ENCODE peak calls at places on chromosomes 3 and 15, in nine cellular contexts. One of them, this sample, is unnamed.
A peak's percentile ranks its signal among the peaks of the same experiment; 100 is the strongest.

GRCh38 chr15:47846911-47847310 is 129.6 kb downstream of the SEMA6D start:
- DNase-seq in breast epithelium: no peak
- DNase-seq in hippocampal formation: no peak
- DNase-seq in stimulated activated naive CD8-positive, alpha-beta T cell treated with anti-CD3 and anti-CD28 coated beads, Interleukin-15, amount 100 ng/mL, for 72 hours: no peak
- DNase-seq in activated CD4-positive, alpha-beta memory T cell treated with anti-CD3 and anti-CD28 coated beads, Interleukin-2, amount 10 ng/mL, durations not matched to agents 7 days and 5 days: no peak
- DNase-seq in islet precursor cell: no peak
- DNase-seq in fibroblast of the conjunctiva: no peak
- DNase-seq in AG09319: no peak
- DNase-seq in H1: no peak
- DNase-seq in this sample: no peak

GRCh38 chr3:156630773-156631093 is 43.7 kb upstream of the TIPARP start:
- DNase-seq in breast epithelium: no peak
- DNase-seq in hippocampal formation: no peak
- DNase-seq in stimulated activated naive CD8-positive, alpha-beta T cell treated with anti-CD3 and anti-CD28 coated beads, Interleukin-15, amount 100 ng/mL, for 72 hours: no peak
- DNase-seq in activated CD4-positive, alpha-beta memory T cell treated with anti-CD3 and anti-CD28 coated beads, Interleukin-2, amount 10 ng/mL, durations not matched to agents 7 days and 5 days: no peak
- DNase-seq in islet precursor cell: no peak
- DNase-seq in fibroblast of the conjunctiva: no peak
- DNase-seq in AG09319: no peak
- DNase-seq in H1: no peak
- DNase-seq in this sample: no peak

GRCh38 chr3:123075359-123075758 is 8.5 kb downstream of the PDIA5 start:
- DNase-seq in breast epithelium: no peak
- DNase-seq in hippocampal formation: no peak
- DNase-seq in stimulated activated naive CD8-positive, alpha-beta T cell treated with anti-CD3 and anti-CD28 coated beads, Interleukin-15, amount 100 ng/mL, for 72 hours: no peak
- DNase-seq in activated CD4-positive, alpha-beta memory T cell treated with anti-CD3 and anti-CD28 coated beads, Interleukin-2, amount 10 ng/mL, durations not matched to agents 7 days and 5 days: no peak
- DNase-seq in islet precursor cell: peak; percentile 68
- DNase-seq in fibroblast of the conjunctiva: no peak
- DNase-seq in AG09319: no peak
- DNase-seq in H1: no peak
- DNase-seq in this sample: no peak

GRCh38 chr15:99101501-99101900 is 3.4 kb upstream of the SYNM start:
- DNase-seq in breast epithelium: no peak
- DNase-seq in hippocampal formation: no peak
- DNase-seq in stimulated activated naive CD8-positive, alpha-beta T cell treated with anti-CD3 and anti-CD28 coated beads, Interleukin-15, amount 100 ng/mL, for 72 hours: no peak
- DNase-seq in activated CD4-positive, alpha-beta memory T cell treated with anti-CD3 and anti-CD28 coated beads, Interleukin-2, amount 10 ng/mL, durations not matched to agents 7 days and 5 days: peak; percentile 12
- DNase-seq in islet precursor cell: peak; percentile 21
- DNase-seq in fibroblast of the conjunctiva: no peak
- DNase-seq in AG09319: no peak
- DNase-seq in H1: no peak
- DNase-seq in this sample: no peak

GRCh38 chr3:77539677-77540076 is 499.8 kb downstream of the ROBO2 start:
- DNase-seq in breast epithelium: no peak
- DNase-seq in hippocampal formation: no peak
- DNase-seq in stimulated activated naive CD8-positive, alpha-beta T cell treated with anti-CD3 and anti-CD28 coated beads, Interleukin-15, amount 100 ng/mL, for 72 hours: no peak
- DNase-seq in activated CD4-positive, alpha-beta memory T cell treated with anti-CD3 and anti-CD28 coated beads, Interleukin-2, amount 10 ng/mL, durations not matched to agents 7 days and 5 days: no peak
- DNase-seq in islet precursor cell: no peak
- DNase-seq in fibroblast of the conjunctiva: no peak
- DNase-seq in AG09319: no peak
- DNase-seq in H1: no peak
- DNase-seq in this sample: no peak

GRCh38 chr3:171156455-171157005 is 130.0 kb upstream of the SLC2A2 start:
- DNase-seq in breast epithelium: no peak
- DNase-seq in hippocampal formation: no peak
- DNase-seq in stimulated activated naive CD8-positive, alpha-beta T cell treated with anti-CD3 and anti-CD28 coated beads, Interleukin-15, amount 100 ng/mL, for 72 hours: no peak
- DNase-seq in activated CD4-positive, alpha-beta memory T cell treated with anti-CD3 and anti-CD28 coated beads, Interleukin-2, amount 10 ng/mL, durations not matched to agents 7 days and 5 days: no peak
- DNase-seq in islet precursor cell: peak; percentile 57
- DNase-seq in fibroblast of the conjunctiva: no peak
- DNase-seq in AG09319: no peak
- DNase-seq in H1: no peak
- DNase-seq in this sample: no peak

GRCh38 chr15:68612979-68613740 is 34.4 kb downstream of the CORO2B start:
- DNase-seq in breast epithelium: no peak
- DNase-seq in hippocampal formation: no peak
- DNase-seq in stimulated activated naive CD8-positive, alpha-beta T cell treated with anti-CD3 and anti-CD28 coated beads, Interleukin-15, amount 100 ng/mL, for 72 hours: no peak
- DNase-seq in activated CD4-positive, alpha-beta memory T cell treated with anti-CD3 and anti-CD28 coated beads, Interleukin-2, amount 10 ng/mL, durations not matched to agents 7 days and 5 days: no peak
- DNase-seq in islet precursor cell: no peak
- DNase-seq in fibroblast of the conjunctiva: no peak
- DNase-seq in AG09319: no peak
- DNase-seq in H1: no peak
- DNase-seq in this sample: no peak

GRCh38 chr15:100438570-100438969 is 90.2 kb downstream of the CERS3 start:
- DNase-seq in breast epithelium: no peak
- DNase-seq in hippocampal formation: peak; percentile 10
- DNase-seq in stimulated activated naive CD8-positive, alpha-beta T cell treated with anti-CD3 and anti-CD28 coated beads, Interleukin-15, amount 100 ng/mL, for 72 hours: peak; percentile 16
- DNase-seq in activated CD4-positive, alpha-beta memory T cell treated with anti-CD3 and anti-CD28 coated beads, Interleukin-2, amount 10 ng/mL, durations not matched to agents 7 days and 5 days: no peak
- DNase-seq in islet precursor cell: no peak
- DNase-seq in fibroblast of the conjunctiva: no peak
- DNase-seq in AG09319: no peak
- DNase-seq in H1: no peak
- DNase-seq in this sample: peak; percentile 21

GRCh38 chr3:107882881-107883280 is 207.9 kb downstream of the CD47 start:
- DNase-seq in breast epithelium: no peak
- DNase-seq in hippocampal formation: no peak
- DNase-seq in stimulated activated naive CD8-positive, alpha-beta T cell treated with anti-CD3 and anti-CD28 coated beads, Interleukin-15, amount 100 ng/mL, for 72 hours: no peak
- DNase-seq in activated CD4-positive, alpha-beta memory T cell treated with anti-CD3 and anti-CD28 coated beads, Interleukin-2, amount 10 ng/mL, durations not matched to agents 7 days and 5 days: no peak
- DNase-seq in islet precursor cell: no peak
- DNase-seq in fibroblast of the conjunctiva: no peak
- DNase-seq in AG09319: no peak
- DNase-seq in H1: no peak
- DNase-seq in this sample: no peak

GRCh38 chr15:29822100-29822684 is at the start of gene TJP1:
- DNase-seq in breast epithelium: peak; percentile 66
- DNase-seq in hippocampal formation: peak; percentile 49
- DNase-seq in stimulated activated naive CD8-positive, alpha-beta T cell treated with anti-CD3 and anti-CD28 coated beads, Interleukin-15, amount 100 ng/mL, for 72 hours: no peak
- DNase-seq in activated CD4-positive, alpha-beta memory T cell treated with anti-CD3 and anti-CD28 coated beads, Interleukin-2, amount 10 ng/mL, durations not matched to agents 7 days and 5 days: no peak
- DNase-seq in islet precursor cell: peak; percentile 91
- DNase-seq in fibroblast of the conjunctiva: peak; percentile 37
- DNase-seq in AG09319: peak; percentile 39
- DNase-seq in H1: peak; percentile 86
- DNase-seq in this sample: peak; percentile 73

GRCh38 chr3:177960722-177961121 is 575.5 kb upstream of the KCNMB2 start:
- DNase-seq in breast epithelium: no peak
- DNase-seq in hippocampal formation: no peak
- DNase-seq in stimulated activated naive CD8-positive, alpha-beta T cell treated with anti-CD3 and anti-CD28 coated beads, Interleukin-15, amount 100 ng/mL, for 72 hours: no peak
- DNase-seq in activated CD4-positive, alpha-beta memory T cell treated with anti-CD3 and anti-CD28 coated beads, Interleukin-2, amount 10 ng/mL, durations not matched to agents 7 days and 5 days: no peak
- DNase-seq in islet precursor cell: no peak
- DNase-seq in fibroblast of the conjunctiva: no peak
- DNase-seq in AG09319: no peak
- DNase-seq in H1: no peak
- DNase-seq in this sample: no peak

GRCh38 chr15:52114256-52114655 is 1.7 kb upstream of the BCL2L10 start:
- DNase-seq in breast epithelium: no peak
- DNase-seq in hippocampal formation: no peak
- DNase-seq in stimulated activated naive CD8-positive, alpha-beta T cell treated with anti-CD3 and anti-CD28 coated beads, Interleukin-15, amount 100 ng/mL, for 72 hours: no peak
- DNase-seq in activated CD4-positive, alpha-beta memory T cell treated with anti-CD3 and anti-CD28 coated beads, Interleukin-2, amount 10 ng/mL, durations not matched to agents 7 days and 5 days: no peak
- DNase-seq in islet precursor cell: peak; percentile 10
- DNase-seq in fibroblast of the conjunctiva: no peak
- DNase-seq in AG09319: no peak
- DNase-seq in H1: no peak
- DNase-seq in this sample: no peak

GRCh38 chr3:3783155-3783554 is 16.1 kb upstream of the LRRN1 start:
- DNase-seq in breast epithelium: no peak
- DNase-seq in hippocampal formation: no peak
- DNase-seq in stimulated activated naive CD8-positive, alpha-beta T cell treated with anti-CD3 and anti-CD28 coated beads, Interleukin-15, amount 100 ng/mL, for 72 hours: no peak
- DNase-seq in activated CD4-positive, alpha-beta memory T cell treated with anti-CD3 and anti-CD28 coated beads, Interleukin-2, amount 10 ng/mL, durations not matched to agents 7 days and 5 days: no peak
- DNase-seq in islet precursor cell: no peak
- DNase-seq in fibroblast of the conjunctiva: no peak
- DNase-seq in AG09319: no peak
- DNase-seq in H1: no peak
- DNase-seq in this sample: no peak

GRCh38 chr15:92898988-92899909 is 875 bp upstream of the CHD2 start:
- DNase-seq in breast epithelium: no peak
- DNase-seq in hippocampal formation: no peak
- DNase-seq in stimulated activated naive CD8-positive, alpha-beta T cell treated with anti-CD3 and anti-CD28 coated beads, Interleukin-15, amount 100 ng/mL, for 72 hours: no peak
- DNase-seq in activated CD4-positive, alpha-beta memory T cell treated with anti-CD3 and anti-CD28 coated beads, Interleukin-2, amount 10 ng/mL, durations not matched to agents 7 days and 5 days: no peak
- DNase-seq in islet precursor cell: no peak
- DNase-seq in fibroblast of the conjunctiva: no peak
- DNase-seq in AG09319: no peak
- DNase-seq in H1: no peak
- DNase-seq in this sample: no peak

GRCh38 chr3:158465074-158465473 is 105.9 kb upstream of the MLF1 start:
- DNase-seq in breast epithelium: no peak
- DNase-seq in hippocampal formation: no peak
- DNase-seq in stimulated activated naive CD8-positive, alpha-beta T cell treated with anti-CD3 and anti-CD28 coated beads, Interleukin-15, amount 100 ng/mL, for 72 hours: no peak
- DNase-seq in activated CD4-positive, alpha-beta memory T cell treated with anti-CD3 and anti-CD28 coated beads, Interleukin-2, amount 10 ng/mL, durations not matched to agents 7 days and 5 days: no peak
- DNase-seq in islet precursor cell: no peak
- DNase-seq in fibroblast of the conjunctiva: no peak
- DNase-seq in AG09319: no peak
- DNase-seq in H1: no peak
- DNase-seq in this sample: no peak

GRCh38 chr15:82549199-82549665 is 9.0 kb upstream of the RPS17 start:
- DNase-seq in breast epithelium: no peak
- DNase-seq in hippocampal formation: no peak
- DNase-seq in stimulated activated naive CD8-positive, alpha-beta T cell treated with anti-CD3 and anti-CD28 coated beads, Interleukin-15, amount 100 ng/mL, for 72 hours: no peak
- DNase-seq in activated CD4-positive, alpha-beta memory T cell treated with anti-CD3 and anti-CD28 coated beads, Interleukin-2, amount 10 ng/mL, durations not matched to agents 7 days and 5 days: no peak
- DNase-seq in islet precursor cell: peak; percentile 28
- DNase-seq in fibroblast of the conjunctiva: no peak
- DNase-seq in AG09319: no peak
- DNase-seq in H1: no peak
- DNase-seq in this sample: no peak

GRCh38 chr3:17140670-17141505 is 256.1 kb downstream of the PLCL2 start:
- DNase-seq in breast epithelium: no peak
- DNase-seq in hippocampal formation: no peak
- DNase-seq in stimulated activated naive CD8-positive, alpha-beta T cell treated with anti-CD3 and anti-CD28 coated beads, Interleukin-15, amount 100 ng/mL, for 72 hours: no peak
- DNase-seq in activated CD4-positive, alpha-beta memory T cell treated with anti-CD3 and anti-CD28 coated beads, Interleukin-2, amount 10 ng/mL, durations not matched to agents 7 days and 5 days: no peak
- DNase-seq in islet precursor cell: no peak
- DNase-seq in fibroblast of the conjunctiva: peak; percentile 8
- DNase-seq in AG09319: peak; percentile 7
- DNase-seq in H1: no peak
- DNase-seq in this sample: no peak

GRCh38 chr15:34318277-34319079 is 19.1 kb downstream of the SLC12A6 start:
- DNase-seq in breast epithelium: peak; percentile 64
- DNase-seq in hippocampal formation: no peak
- DNase-seq in stimulated activated naive CD8-positive, alpha-beta T cell treated with anti-CD3 and anti-CD28 coated beads, Interleukin-15, amount 100 ng/mL, for 72 hours: no peak
- DNase-seq in activated CD4-positive, alpha-beta memory T cell treated with anti-CD3 and anti-CD28 coated beads, Interleukin-2, amount 10 ng/mL, durations not matched to agents 7 days and 5 days: no peak
- DNase-seq in islet precursor cell: peak; percentile 83
- DNase-seq in fibroblast of the conjunctiva: peak; percentile 32
- DNase-seq in AG09319: peak; percentile 15
- DNase-seq in H1: peak; percentile 51
- DNase-seq in this sample: no peak

GRCh38 chr3:17412950-17413530 is 329.4 kb downstream of the TBC1D5 start:
- DNase-seq in breast epithelium: no peak
- DNase-seq in hippocampal formation: peak; percentile 27
- DNase-seq in stimulated activated naive CD8-positive, alpha-beta T cell treated with anti-CD3 and anti-CD28 coated beads, Interleukin-15, amount 100 ng/mL, for 72 hours: peak; percentile 10
- DNase-seq in activated CD4-positive, alpha-beta memory T cell treated with anti-CD3 and anti-CD28 coated beads, Interleukin-2, amount 10 ng/mL, durations not matched to agents 7 days and 5 days: no peak
- DNase-seq in islet precursor cell: no peak
- DNase-seq in fibroblast of the conjunctiva: peak; percentile 46
- DNase-seq in AG09319: peak; percentile 29
- DNase-seq in H1: no peak
- DNase-seq in this sample: no peak

GRCh38 chr3:37216597-37217097 is 42.3 kb upstream of the LRRFIP2 start:
- DNase-seq in breast epithelium: no peak
- DNase-seq in hippocampal formation: no peak
- DNase-seq in stimulated activated naive CD8-positive, alpha-beta T cell treated with anti-CD3 and anti-CD28 coated beads, Interleukin-15, amount 100 ng/mL, for 72 hours: no peak
- DNase-seq in activated CD4-positive, alpha-beta memory T cell treated with anti-CD3 and anti-CD28 coated beads, Interleukin-2, amount 10 ng/mL, durations not matched to agents 7 days and 5 days: no peak
- DNase-seq in islet precursor cell: no peak
- DNase-seq in fibroblast of the conjunctiva: no peak
- DNase-seq in AG09319: no peak
- DNase-seq in H1: no peak
- DNase-seq in this sample: no peak

GRCh38 chr3:66639794-66640356 is 139.1 kb upstream of the LRIG1 start:
- DNase-seq in breast epithelium: no peak
- DNase-seq in hippocampal formation: no peak
- DNase-seq in stimulated activated naive CD8-positive, alpha-beta T cell treated with anti-CD3 and anti-CD28 coated beads, Interleukin-15, amount 100 ng/mL, for 72 hours: no peak
- DNase-seq in activated CD4-positive, alpha-beta memory T cell treated with anti-CD3 and anti-CD28 coated beads, Interleukin-2, amount 10 ng/mL, durations not matched to agents 7 days and 5 days: no peak
- DNase-seq in islet precursor cell: no peak
- DNase-seq in fibroblast of the conjunctiva: no peak
- DNase-seq in AG09319: no peak
- DNase-seq in H1: no peak
- DNase-seq in this sample: no peak

GRCh38 chr3:77169844-77170243 is 129.9 kb downstream of the ROBO2 start:
- DNase-seq in breast epithelium: no peak
- DNase-seq in hippocampal formation: no peak
- DNase-seq in stimulated activated naive CD8-positive, alpha-beta T cell treated with anti-CD3 and anti-CD28 coated beads, Interleukin-15, amount 100 ng/mL, for 72 hours: no peak
- DNase-seq in activated CD4-positive, alpha-beta memory T cell treated with anti-CD3 and anti-CD28 coated beads, Interleukin-2, amount 10 ng/mL, durations not matched to agents 7 days and 5 days: no peak
- DNase-seq in islet precursor cell: no peak
- DNase-seq in fibroblast of the conjunctiva: no peak
- DNase-seq in AG09319: no peak
- DNase-seq in H1: no peak
- DNase-seq in this sample: no peak

GRCh38 chr3:10017636-10018292 is 8.5 kb upstream of the FANCD2 start:
- DNase-seq in breast epithelium: no peak
- DNase-seq in hippocampal formation: no peak
- DNase-seq in stimulated activated naive CD8-positive, alpha-beta T cell treated with anti-CD3 and anti-CD28 coated beads, Interleukin-15, amount 100 ng/mL, for 72 hours: peak; percentile 91
- DNase-seq in activated CD4-positive, alpha-beta memory T cell treated with anti-CD3 and anti-CD28 coated beads, Interleukin-2, amount 10 ng/mL, durations not matched to agents 7 days and 5 days: peak; percentile 65
- DNase-seq in islet precursor cell: no peak
- DNase-seq in fibroblast of the conjunctiva: no peak
- DNase-seq in AG09319: no peak
- DNase-seq in H1: no peak
- DNase-seq in this sample: no peak

GRCh38 chr15:101029971-101030661 is 111.0 kb downstream of the LRRK1 start:
- DNase-seq in breast epithelium: no peak
- DNase-seq in hippocampal formation: no peak
- DNase-seq in stimulated activated naive CD8-positive, alpha-beta T cell treated with anti-CD3 and anti-CD28 coated beads, Interleukin-15, amount 100 ng/mL, for 72 hours: no peak
- DNase-seq in activated CD4-positive, alpha-beta memory T cell treated with anti-CD3 and anti-CD28 coated beads, Interleukin-2, amount 10 ng/mL, durations not matched to agents 7 days and 5 days: peak; percentile 0
- DNase-seq in islet precursor cell: peak; percentile 46
- DNase-seq in fibroblast of the conjunctiva: no peak
- DNase-seq in AG09319: no peak
- DNase-seq in H1: no peak
- DNase-seq in this sample: no peak

GRCh38 chr3:28326458-28326926 is 22.0 kb upstream of the ZCWPW2 start:
- DNase-seq in breast epithelium: no peak
- DNase-seq in hippocampal formation: no peak
- DNase-seq in stimulated activated naive CD8-positive, alpha-beta T cell treated with anti-CD3 and anti-CD28 coated beads, Interleukin-15, amount 100 ng/mL, for 72 hours: peak; percentile 40
- DNase-seq in activated CD4-positive, alpha-beta memory T cell treated with anti-CD3 and anti-CD28 coated beads, Interleukin-2, amount 10 ng/mL, durations not matched to agents 7 days and 5 days: peak; percentile 60
- DNase-seq in islet precursor cell: no peak
- DNase-seq in fibroblast of the conjunctiva: no peak
- DNase-seq in AG09319: no peak
- DNase-seq in H1: no peak
- DNase-seq in this sample: no peak

GRCh38 chr15:87849181-87849580 is 407.4 kb downstream of the NTRK3 start:
- DNase-seq in breast epithelium: no peak
- DNase-seq in hippocampal formation: no peak
- DNase-seq in stimulated activated naive CD8-positive, alpha-beta T cell treated with anti-CD3 and anti-CD28 coated beads, Interleukin-15, amount 100 ng/mL, for 72 hours: no peak
- DNase-seq in activated CD4-positive, alpha-beta memory T cell treated with anti-CD3 and anti-CD28 coated beads, Interleukin-2, amount 10 ng/mL, durations not matched to agents 7 days and 5 days: no peak
- DNase-seq in islet precursor cell: no peak
- DNase-seq in fibroblast of the conjunctiva: no peak
- DNase-seq in AG09319: no peak
- DNase-seq in H1: no peak
- DNase-seq in this sample: no peak

GRCh38 chr3:129313983-129314756 is 35.5 kb downstream of the HMCES start:
- DNase-seq in breast epithelium: no peak
- DNase-seq in hippocampal formation: no peak
- DNase-seq in stimulated activated naive CD8-positive, alpha-beta T cell treated with anti-CD3 and anti-CD28 coated beads, Interleukin-15, amount 100 ng/mL, for 72 hours: peak; percentile 63
- DNase-seq in activated CD4-positive, alpha-beta memory T cell treated with anti-CD3 and anti-CD28 coated beads, Interleukin-2, amount 10 ng/mL, durations not matched to agents 7 days and 5 days: peak; percentile 38
- DNase-seq in islet precursor cell: peak; percentile 61
- DNase-seq in fibroblast of the conjunctiva: no peak
- DNase-seq in AG09319: no peak
- DNase-seq in H1: no peak
- DNase-seq in this sample: no peak

GRCh38 chr15:31254431-31255175 is 72.0 kb upstream of the KLF13 start:
- DNase-seq in breast epithelium: no peak
- DNase-seq in hippocampal formation: no peak
- DNase-seq in stimulated activated naive CD8-positive, alpha-beta T cell treated with anti-CD3 and anti-CD28 coated beads, Interleukin-15, amount 100 ng/mL, for 72 hours: no peak
- DNase-seq in activated CD4-positive, alpha-beta memory T cell treated with anti-CD3 and anti-CD28 coated beads, Interleukin-2, amount 10 ng/mL, durations not matched to agents 7 days and 5 days: no peak
- DNase-seq in islet precursor cell: no peak
- DNase-seq in fibroblast of the conjunctiva: peak; percentile 37
- DNase-seq in AG09319: no peak
- DNase-seq in H1: no peak
- DNase-seq in this sample: no peak

GRCh38 chr15:34808016-34808415 is 12.7 kb upstream of the ACTC1 start:
- DNase-seq in breast epithelium: no peak
- DNase-seq in hippocampal formation: no peak
- DNase-seq in stimulated activated naive CD8-positive, alpha-beta T cell treated with anti-CD3 and anti-CD28 coated beads, Interleukin-15, amount 100 ng/mL, for 72 hours: no peak
- DNase-seq in activated CD4-positive, alpha-beta memory T cell treated with anti-CD3 and anti-CD28 coated beads, Interleukin-2, amount 10 ng/mL, durations not matched to agents 7 days and 5 days: no peak
- DNase-seq in islet precursor cell: no peak
- DNase-seq in fibroblast of the conjunctiva: no peak
- DNase-seq in AG09319: no peak
- DNase-seq in H1: no peak
- DNase-seq in this sample: no peak

GRCh38 chr3:79297242-79297641 is 470.6 kb downstream of the ROBO1 start:
- DNase-seq in breast epithelium: no peak
- DNase-seq in hippocampal formation: no peak
- DNase-seq in stimulated activated naive CD8-positive, alpha-beta T cell treated with anti-CD3 and anti-CD28 coated beads, Interleukin-15, amount 100 ng/mL, for 72 hours: no peak
- DNase-seq in activated CD4-positive, alpha-beta memory T cell treated with anti-CD3 and anti-CD28 coated beads, Interleukin-2, amount 10 ng/mL, durations not matched to agents 7 days and 5 days: no peak
- DNase-seq in islet precursor cell: no peak
- DNase-seq in fibroblast of the conjunctiva: peak; percentile 84
- DNase-seq in AG09319: peak; percentile 89
- DNase-seq in H1: no peak
- DNase-seq in this sample: no peak

GRCh38 chr3:40695848-40696247 is 171.1 kb downstream of the ZNF621 start:
- DNase-seq in breast epithelium: no peak
- DNase-seq in hippocampal formation: no peak
- DNase-seq in stimulated activated naive CD8-positive, alpha-beta T cell treated with anti-CD3 and anti-CD28 coated beads, Interleukin-15, amount 100 ng/mL, for 72 hours: no peak
- DNase-seq in activated CD4-positive, alpha-beta memory T cell treated with anti-CD3 and anti-CD28 coated beads, Interleukin-2, amount 10 ng/mL, durations not matched to agents 7 days and 5 days: no peak
- DNase-seq in islet precursor cell: no peak
- DNase-seq in fibroblast of the conjunctiva: no peak
- DNase-seq in AG09319: no peak
- DNase-seq in H1: no peak
- DNase-seq in this sample: no peak